ENCODE peak calls at places on chromosomes 11 and 22, in four cellular contexts. One of them, this sample, is unnamed.

GRCh38 chr22:37242395-37242918 is 1.6 kb downstream of the RAC2 start:
- DNase-seq in KBM-7: peak
- DNase-seq in mesothelial cell of epicardium: no peak
- DNase-seq in NCI-H1105: no peak
- DNase-seq in this sample: no peak

GRCh38 chr11:14124345-14124744 is 161.8 kb downstream of the SPON1 start:
- DNase-seq in NCI-H1105: no peak
- DNase-seq in KBM-7: no peak
- DNase-seq in mesothelial cell of epicardium: no peak
- DNase-seq in this sample: no peak

GRCh38 chr11:4565371-4565770 is 16.2 kb upstream of the OR52I2 start:
- DNase-seq in KBM-7: no peak
- DNase-seq in NCI-H1105: no peak
- DNase-seq in mesothelial cell of epicardium: no peak
- DNase-seq in this sample: no peak

GRCh38 chr11:75474878-75475766 is 42.1 kb upstream of the KLHL35 start:
- DNase-seq in KBM-7: peak
- DNase-seq in mesothelial cell of epicardium: no peak
- DNase-seq in NCI-H1105: no peak
- DNase-seq in this sample: no peak

GRCh38 chr22:21824439-21824912 is 43.0 kb downstream of the MAPK1 start:
- DNase-seq in mesothelial cell of epicardium: no peak
- DNase-seq in NCI-H1105: no peak
- DNase-seq in KBM-7: no peak
- DNase-seq in this sample: no peak

GRCh38 chr11:83691387-83692088 is 405.4 kb upstream of the CCDC90B start:
- DNase-seq in NCI-H1105: no peak
- DNase-seq in mesothelial cell of epicardium: no peak
- DNase-seq in KBM-7: no peak
- DNase-seq in this sample: no peak

GRCh38 chr11:128157423-128158298 is 429.7 kb downstream of the ETS1 start:
- DNase-seq in NCI-H1105: peak
- DNase-seq in KBM-7: peak
- DNase-seq in mesothelial cell of epicardium: no peak
- DNase-seq in this sample: peak

GRCh38 chr11:32671051-32671450 is 87.4 kb downstream of the EIF3M start:
- DNase-seq in KBM-7: no peak
- DNase-seq in mesothelial cell of epicardium: no peak
- DNase-seq in NCI-H1105: no peak
- DNase-seq in this sample: no peak

GRCh38 chr11:87281496-87281895 is 243.8 kb downstream of the TMEM135 start:
- DNase-seq in KBM-7: no peak
- DNase-seq in NCI-H1105: no peak
- DNase-seq in mesothelial cell of epicardium: no peak
- DNase-seq in this sample: no peak

GRCh38 chr11:8631395-8632110 is 37.5 kb upstream of the STK33 start:
- DNase-seq in NCI-H1105: no peak
- DNase-seq in mesothelial cell of epicardium: no peak
- DNase-seq in KBM-7: no peak
- DNase-seq in this sample: no peak